ENCODE peak calls at places on chromosomes 7 and 10, in six cellular contexts. F is HCT116, S is GM12878, R is H1, B is HepG2, L is K562. H is an unnamed sample.
A peak's percentile ranks its signal among the peaks of the same experiment; 100 is the strongest.

GRCh38 chr10:133059571-133059970 is 28.2 kb upstream of the ADGRA1 start:
- DNase-seq in R (no peak), F (no peak), L (no peak), B (no peak), S (no peak), H (no peak)

GRCh38 chr7:98266840-98267239 is 14.6 kb upstream of the BRI3 start:
- DNase-seq in L (no peak), S (no peak), F (no peak), R (no peak), B (no peak), H (no peak)

GRCh38 chr7:141709318-141709717 is 1.2 kb downstream of the WEE2 start:
- DNase-seq in R (no peak), L (no peak), B (no peak), F (no peak), S (no peak), H (no peak)

GRCh38 chr10:114821915-114822770 is 563 bp downstream of the FHIP2A start:
- DNase-seq in L (peak; percentile 31), F (no peak), S (no peak), R (peak; percentile 67), B (peak; percentile 6), H (no peak)

GRCh38 chr7:42763137-42763551 is 148.7 kb downstream of the C7orf25 start:
- DNase-seq in S (no peak), B (no peak), F (no peak), L (no peak), R (no peak), H (no peak)

GRCh38 chr7:55574062-55574717 is 1.9 kb upstream of the VOPP1 start:
- DNase-seq in L (no peak), F (no peak), S (no peak), R (no peak), B (no peak), H (no peak)

GRCh38 chr7:10128748-10129147 is 844.9 kb upstream of the PHF14 start:
- DNase-seq in L (no peak), R (peak; percentile 49), S (no peak), B (no peak), F (no peak), H (peak; percentile 18)

GRCh38 chr10:121598261-121599249 is at the start of gene FGFR2:
- DNase-seq in B (peak; percentile 46), L (peak; percentile 86), S (no peak), R (peak; percentile 90), F (peak; percentile 56), H (no peak)

GRCh38 chr7:39910108-39910869 is 39.8 kb upstream of the CDK13 start:
- DNase-seq in R (no peak), L (no peak), F (no peak), S (no peak), B (peak; percentile 14), H (no peak)

GRCh38 chr10:130014734-130015695 is 50.9 kb upstream of the EBF3 start:
- DNase-seq in F (no peak), L (no peak), S (no peak), R (no peak), B (no peak), H (no peak)

GRCh38 chr7:41005381-41005901 is 697.4 kb downstream of the INHBA start:
- DNase-seq in B (no peak), R (no peak), F (no peak), L (no peak), S (no peak), H (no peak)

GRCh38 chr7:142523821-142524460 is 225.3 kb upstream of the PRSS1 start:
- DNase-seq in L (no peak), B (no peak), F (no peak), R (no peak), S (no peak), H (no peak)

GRCh38 chr7:5636914-5637313 is 144.5 kb downstream of the RNF216 start:
- DNase-seq in F (no peak), L (no peak), R (no peak), S (no peak), B (no peak), H (no peak)

GRCh38 chr7:55438085-55438764 is 73.1 kb downstream of the LANCL2 start:
- DNase-seq in B (no peak), F (no peak), L (no peak), S (no peak), R (no peak), H (no peak)

GRCh38 chr10:80046629-80047441 is 31.6 kb upstream of the TMEM254 start:
- DNase-seq in R (peak; percentile 94), F (peak; percentile 43), B (peak; percentile 41), L (peak; percentile 86), S (no peak), H (peak; percentile 44)

GRCh38 chr7:50304911-50305621 is 550 bp downstream of the IKZF1 start:
- DNase-seq in R (no peak), F (no peak), B (no peak), L (no peak), S (no peak), H (no peak)

GRCh38 chr10:3226960-3227724 is 54.6 kb upstream of the PITRM1 start:
- DNase-seq in L (no peak), S (no peak), R (no peak), B (no peak), F (peak; percentile 60), H (no peak)

GRCh38 chr10:61628875-61629513 is 33.7 kb upstream of the CABCOCO1 start:
- DNase-seq in F (no peak), R (no peak), L (no peak), S (no peak), B (peak; percentile 7), H (no peak)

GRCh38 chr10:75406158-75407065 is 4.8 kb upstream of the ZNF503 start:
- DNase-seq in R (peak; percentile 48), F (no peak), B (no peak), S (no peak), L (no peak), H (no peak)

GRCh38 chr10:43135064-43135463 is 3.2 kb upstream of the CSGALNACT2 start:
- DNase-seq in B (no peak), L (no peak), F (no peak), R (no peak), S (no peak), H (no peak)

GRCh38 chr7:11192506-11192905 is 218.8 kb downstream of the PHF14 start:
- DNase-seq in B (no peak), F (no peak), L (no peak), S (no peak), R (no peak), H (no peak)

GRCh38 chr7:124532166-124532565 is 233.4 kb downstream of the GPR37 start:
- DNase-seq in B (no peak), R (no peak), F (no peak), L (no peak), S (no peak), H (no peak)

GRCh38 chr10:49571419-49571818 is 32.5 kb upstream of the ERCC6 start:
- DNase-seq in S (no peak), L (no peak), F (no peak), B (no peak), R (no peak), H (no peak)

GRCh38 chr7:107932851-107933250 is 41.9 kb downstream of the DLD start:
- DNase-seq in R (no peak), B (no peak), F (no peak), S (no peak), L (no peak), H (peak; percentile 89)

GRCh38 chr7:17532861-17533404 is 234.5 kb downstream of the AHR start:
- DNase-seq in B (no peak), L (no peak), R (no peak), S (no peak), F (peak; percentile 59), H (no peak)

DNA sequence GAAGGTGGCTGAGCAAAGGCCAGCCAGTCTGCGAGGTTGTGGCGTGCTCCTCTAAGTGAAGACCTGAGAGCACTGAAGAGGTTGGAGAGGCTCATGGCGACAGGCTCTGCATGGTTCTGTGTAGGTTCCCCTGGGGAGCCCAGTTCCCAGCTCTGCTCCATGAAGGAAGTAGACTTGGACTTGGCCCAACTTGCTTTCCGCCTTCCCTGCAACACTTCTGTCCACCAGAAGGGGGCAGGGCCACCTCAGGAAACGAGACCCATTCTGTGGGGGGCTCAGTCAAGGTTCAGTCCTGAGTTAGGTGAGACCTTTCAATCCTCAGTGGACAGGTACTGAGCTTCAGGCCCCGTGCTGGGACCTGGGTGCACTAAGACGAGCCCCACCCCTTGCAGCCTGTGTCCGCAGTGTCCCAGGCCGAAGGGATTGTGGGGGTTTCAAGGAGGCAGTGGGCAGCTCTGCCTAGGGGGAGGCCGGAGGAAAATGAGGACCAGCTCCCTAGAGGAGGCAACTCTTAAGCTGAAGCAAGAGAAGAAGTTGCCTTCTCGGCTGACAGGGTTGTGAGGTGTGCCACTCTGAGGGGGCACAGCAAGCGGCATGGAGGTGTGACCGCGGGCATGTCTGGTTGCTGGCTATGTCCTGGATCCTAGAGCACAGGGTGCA is 15.0 kb upstream of the PCBD1 start:
- DNase-seq in R (peak; percentile 93), L (peak; percentile 76), S (no peak), F (no peak), B (peak; percentile 23), H (no peak)
- TF ChIP-seq ZNF274 in R (no peak), L (no peak), S (no peak), F (no peak), B (no peak), H (no peak)

DNA sequence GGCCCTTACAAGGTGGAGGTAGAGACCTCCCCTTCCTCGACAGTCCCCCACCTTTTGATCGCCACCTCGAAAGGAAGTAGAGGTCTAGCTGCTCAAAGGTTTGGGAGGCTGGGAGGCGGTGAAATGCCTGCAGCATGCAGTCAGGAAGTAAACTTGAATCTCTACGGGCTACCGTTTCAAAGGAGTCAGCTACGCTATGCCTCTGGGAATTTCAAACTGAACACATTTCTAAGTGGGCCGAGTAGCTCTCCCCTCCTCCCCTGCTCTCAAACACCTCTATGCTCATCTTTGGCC is 68.0 kb downstream of the CXCL12 start:
- DNase-seq in B (no peak), L (no peak), F (no peak), S (no peak), R (no peak), H (no peak)
- H3K4me3 ChIP-seq in B (no peak overlapping the region), L (no peak overlapping the region), F (no peak overlapping the region), S (no peak overlapping the region), R (no peak overlapping the region), H (no peak overlapping the region)

GRCh38 chr10:102434251-102434913 is 2.0 kb upstream of the CUEDC2 start:
- DNase-seq in R (no peak), F (no peak), S (no peak), B (peak; percentile 72), L (no peak), H (no peak)
- H3K9ac ChIP-seq in R (no peak overlapping the region), F (no peak overlapping the region), S (no peak overlapping the region), B (peak overlapping the region; percentile 68), L (peak overlapping the region; percentile 82), H (no peak overlapping the region)

DNA sequence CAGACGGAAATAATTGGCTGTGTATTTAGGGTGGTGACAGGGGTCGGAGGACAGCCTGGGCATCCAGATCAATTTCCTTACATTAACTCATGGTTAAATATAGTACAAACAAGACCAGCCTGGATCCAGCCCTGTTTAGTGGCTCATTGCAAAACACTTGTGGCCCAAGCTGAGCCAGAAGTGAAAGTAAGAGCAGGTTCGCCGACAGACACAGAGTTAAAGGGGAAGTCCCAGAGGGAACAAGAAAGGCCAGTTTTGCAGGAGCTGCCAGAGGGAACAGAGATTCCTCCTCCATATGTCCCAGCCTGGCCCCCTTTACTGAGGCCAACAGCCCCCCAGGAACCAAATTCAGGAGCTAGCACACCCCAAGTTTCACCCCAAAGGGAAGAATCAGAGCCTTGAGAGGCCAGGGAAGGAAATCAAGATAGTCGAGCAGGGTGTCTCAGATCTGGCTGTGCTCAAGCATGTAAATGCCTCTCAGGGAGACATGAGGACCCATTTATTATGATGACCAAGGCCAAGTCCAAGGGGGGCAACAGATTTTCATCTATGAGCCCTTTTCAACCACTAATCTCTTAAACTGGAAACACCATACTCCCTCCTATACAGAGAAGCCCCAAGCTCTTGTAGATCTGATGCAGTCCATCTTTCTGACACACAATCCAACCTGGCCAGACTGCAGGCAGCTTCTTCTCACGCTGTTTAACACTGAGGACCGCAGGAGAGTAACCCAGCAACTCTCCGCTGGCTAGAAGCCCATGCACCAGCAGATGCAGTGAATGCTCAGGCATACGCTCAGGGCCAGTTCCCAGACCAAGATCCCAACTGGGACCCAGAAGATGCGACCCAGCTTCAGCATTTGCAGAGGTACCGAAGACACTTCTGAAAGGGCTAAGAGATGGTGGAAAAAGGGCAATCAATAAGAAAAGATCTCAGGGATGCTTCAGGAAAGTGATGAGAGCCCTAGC is 15.9 kb upstream of the ADCK2 start:
- DNase-seq in B (peak; percentile 27), S (no peak), F (no peak), L (no peak), R (no peak), H (no peak)
- TF ChIP-seq ZNF274 in B (no peak), S (no peak), F (no peak), L (no peak), R (no peak), H (no peak)

H was measured in NT2/D1.